ENCODE peak calls at places on chromosomes 16 and 17, in four cellular contexts. X is Peyer's patch, U is lower lobe of right lung, J is neural progenitor cell. R is an unnamed sample.

GRCh38 chr16:86074651-86075487 is 175.9 kb downstream of the IRF8 start:
- DNase-seq in J (peak), U (no peak), X (no peak), R (no peak)

GRCh38 chr17:5485270-5486205 is at the start of gene DERL2:
- DNase-seq in X (no peak), U (no peak), J (peak), R (no peak)

GRCh38 chr16:2532494-2533141 is 1.4 kb upstream of the CEMP1 start:
- DNase-seq in U (peak), J (peak), X (peak), R (peak)

GRCh38 chr16:14681115-14681514 is 13.0 kb downstream of the PLA2G10 start:
- DNase-seq in J (no peak), U (no peak), X (no peak), R (no peak)

GRCh38 chr17:1577186-1577585 is 14.6 kb upstream of the PITPNA start:
- DNase-seq in X (peak), U (peak), J (no peak), R (peak)

GRCh38 chr16:3857189-3858013 is 23.1 kb downstream of the CREBBP start:
- DNase-seq in J (no peak), U (no peak), X (no peak), R (no peak)

GRCh38 chr17:14089179-14089578 is 19.9 kb downstream of the COX10 start:
- DNase-seq in J (no peak), X (no peak), U (no peak), R (no peak)

GRCh38 chr17:51479303-51479702 is 219.0 kb downstream of the UTP18 start:
- DNase-seq in U (no peak), X (no peak), J (peak), R (no peak)

GRCh38 chr17:4852504-4853075 is 19.4 kb downstream of the MINK1 start:
- DNase-seq in J (no peak), X (no peak), U (no peak), R (no peak)

GRCh38 chr16:85302018-85302847 is 190.0 kb upstream of the CIBAR2 start:
- DNase-seq in U (no peak), J (peak), X (no peak), R (no peak)

GRCh38 chr16:85422124-85422373 is 191.1 kb upstream of the GSE1 start:
- DNase-seq in J (no peak), X (no peak), U (no peak), R (no peak)

GRCh38 chr16:84303023-84303422 is 8.3 kb downstream of the WFDC1 start:
- DNase-seq in X (no peak), J (no peak), U (no peak), R (peak)

GRCh38 chr16:50304467-50305440 is 38.4 kb downstream of the ADCY7 start:
- DNase-seq in U (no peak), X (no peak), J (no peak), R (peak)

GRCh38 chr17:40607641-40608040 is 40.0 kb downstream of the SMARCE1 start:
- DNase-seq in J (no peak), X (no peak), U (no peak), R (no peak)

GRCh38 chr16:85891776-85892166 is 7.2 kb upstream of the IRF8 start:
- DNase-seq in J (no peak), X (no peak), U (no peak), R (no peak)

GRCh38 chr16:77794586-77794985 is 6.2 kb downstream of the VAT1L start:
- DNase-seq in J (no peak), X (no peak), U (no peak), R (no peak)

GRCh38 chr16:16150117-16150877 is 73.0 kb downstream of the ABCC6 start:
- DNase-seq in X (no peak), J (no peak), U (no peak), R (peak)

GRCh38 chr16:73202176-73202729 is 154.3 kb upstream of the ZFHX3 start:
- DNase-seq in U (no peak), J (no peak), X (no peak), R (no peak)

GRCh38 chr16:27318399-27319256 is 4.9 kb downstream of the IL4R start:
- DNase-seq in U (peak), X (peak), J (no peak), R (peak)

GRCh38 chr16:27321013-27321960 is 7.5 kb downstream of the IL4R start:
- DNase-seq in U (no peak), X (no peak), J (no peak), R (no peak)

GRCh38 chr16:27317738-27318398 is 4.1 kb downstream of the IL4R start:
- DNase-seq in J (no peak), X (no peak), U (no peak), R (no peak)

GRCh38 chr16:27320261-27321012 is 6.7 kb downstream of the IL4R start:
- DNase-seq in X (no peak), J (no peak), U (no peak), R (no peak)

DNA sequence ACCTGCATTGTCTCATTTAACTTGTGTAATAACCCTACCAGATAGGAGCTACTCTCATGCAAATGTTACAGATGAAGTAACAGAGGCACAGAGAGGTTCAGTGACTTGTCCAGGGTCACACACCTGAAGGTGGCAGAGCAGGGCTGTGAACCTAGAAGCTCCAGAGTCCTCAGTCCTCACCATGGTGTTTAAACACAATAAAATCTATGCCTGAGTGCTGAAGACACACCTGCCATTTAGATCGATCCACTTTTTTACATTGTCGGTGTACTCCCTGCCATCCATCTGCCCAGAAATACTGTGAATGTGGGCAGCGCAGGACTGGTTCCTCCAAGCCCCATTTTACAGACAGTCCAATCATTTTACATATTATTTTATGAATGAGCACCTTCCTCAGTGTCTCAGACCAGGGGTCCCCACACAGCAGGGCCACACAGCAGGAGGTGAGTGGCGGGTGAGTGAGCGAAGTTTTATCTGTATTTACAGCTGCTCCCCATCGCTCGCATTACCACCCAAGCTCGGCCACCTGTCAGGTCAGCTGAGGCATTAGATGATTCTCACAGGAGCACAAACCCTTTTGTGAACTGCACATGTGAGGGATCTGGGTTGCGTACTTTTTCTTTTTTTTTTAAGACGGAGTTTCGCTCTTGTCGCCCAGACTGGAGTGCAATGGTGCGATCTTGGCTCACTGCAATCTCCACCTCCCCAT is 5.6 kb downstream of the IL4R start:
- DNase-seq in J (no peak), X (no peak), U (no peak), R (peak)
- H3K4me3 ChIP-seq in J (no peak), X (no peak), U (peak), R (no peak)

DNA sequence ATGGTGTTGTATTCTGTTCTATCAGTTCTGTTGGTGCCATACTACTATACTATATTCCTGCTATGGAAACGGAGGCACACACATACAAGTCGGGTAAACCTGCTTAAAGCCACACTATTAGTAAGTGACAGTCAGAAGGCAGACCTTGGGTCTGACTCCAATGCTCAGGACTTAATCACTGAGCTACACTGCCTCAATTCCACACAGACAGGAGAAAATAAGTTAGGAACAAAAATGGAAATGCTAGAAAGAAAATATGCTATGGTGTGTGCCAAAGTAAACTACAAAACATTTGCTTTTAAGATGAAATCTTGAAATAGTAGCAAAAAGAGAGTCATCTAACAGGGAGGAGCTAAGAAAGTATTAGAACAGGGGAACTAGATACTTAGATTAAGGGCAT is 48.1 kb downstream of the MYO1D start:
- DNase-seq in X (no peak), U (no peak), J (no peak), R (no peak)
- H3K4me3 ChIP-seq in X (no peak), U (peak), J (no peak), R (peak)

DNA sequence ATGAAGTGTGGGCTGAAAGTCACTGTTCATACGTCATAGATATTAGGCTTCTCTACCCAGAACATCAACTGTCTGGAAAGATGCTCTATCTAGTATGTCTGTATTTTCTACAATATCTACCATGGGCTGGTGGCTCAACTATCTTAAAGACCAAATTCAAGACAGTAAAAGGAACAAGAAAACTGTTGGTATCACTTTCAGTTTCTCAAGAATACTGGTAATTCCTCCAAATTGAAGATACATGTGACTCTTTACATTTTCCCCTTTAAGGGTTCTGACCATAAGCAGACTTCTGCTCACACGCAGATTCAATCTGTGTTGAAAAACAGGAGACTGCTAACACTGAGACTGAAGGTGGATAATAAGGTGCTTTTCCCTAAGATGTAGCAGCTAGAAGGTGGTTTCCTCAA is 24.2 kb downstream of the XPO6 start:
- DNase-seq in X (no peak), J (no peak), U (no peak), R (no peak)
- H3K4me3 ChIP-seq in X (no peak), J (no peak), U (no peak), R (no peak)

GRCh38 chr17:17675925-17676534 is 5.2 kb upstream of the RAI1 start:
- DNase-seq in X (peak), U (no peak), J (no peak), R (no peak)
- H3K4me3 ChIP-seq in X (no peak), U (no peak), J (no peak), R (no peak)

R was measured in coronary artery.